ENCODE peak calls at places on chromosomes 13 and 19, in seven cellular contexts. H is mesendoderm, U is H1, O is H9, L is IMR-90, P is trophoblast cell, D is mesenchymal stem cell. W is an unnamed sample.

GRCh38 chr13:62014299-62014698 is 598.6 kb upstream of the PCDH20 start:
- DNase-seq in H (peak), U (no peak), O (no peak), L (peak), P (peak), D (peak), W (no peak)

GRCh38 chr19:10812902-10813404 is 23.1 kb downstream of the TMED1 start:
- DNase-seq in H (peak), U (no peak), O (no peak), L (peak), P (peak), D (peak), W (no peak)

GRCh38 chr19:49094505-49095482 is 9.5 kb downstream of the SNRNP70 start:
- DNase-seq in H (no peak), U (no peak), O (no peak), L (no peak), P (no peak), D (no peak), W (no peak)

GRCh38 chr13:43985437-43986051 is 105.8 kb downstream of the LACC1 start:
- DNase-seq in H (no peak), U (no peak), O (no peak), L (no peak), P (no peak), D (no peak), W (no peak)

GRCh38 chr19:45848922-45849321 is 14.0 kb downstream of the SYMPK start:
- DNase-seq in H (peak), U (no peak), O (no peak), L (no peak), P (no peak), D (peak), W (no peak)

GRCh38 chr19:55212447-55212846 is 3.1 kb upstream of the PTPRH start:
- DNase-seq in H (peak), U (no peak), O (no peak), L (no peak), P (peak), D (no peak), W (no peak)

GRCh38 chr13:66992183-66992582 is 238.0 kb downstream of the PCDH9 start:
- DNase-seq in H (no peak), U (no peak), O (no peak), L (peak), P (no peak), D (no peak), W (no peak)

GRCh38 chr13:109654341-109655205 is 131.8 kb downstream of the IRS2 start:
- DNase-seq in H (no peak), U (no peak), O (no peak), L (no peak), P (peak), D (peak), W (no peak)

GRCh38 chr19:8681345-8682021 is 17.1 kb downstream of the ACTL9 start:
- DNase-seq in H (peak), U (no peak), O (no peak), L (no peak), P (peak), D (no peak), W (no peak)

GRCh38 chr13:35530147-35530546 is 53.7 kb upstream of the MAB21L1 start:
- DNase-seq in H (no peak), U (no peak), O (no peak), L (no peak), P (no peak), D (no peak), W (no peak)

GRCh38 chr13:40550130-40550529 is 116.3 kb downstream of the FOXO1 start:
- DNase-seq in H (no peak), U (no peak), O (no peak), L (no peak), P (no peak), D (peak), W (no peak)

GRCh38 chr19:11692127-11692790 is 46.5 kb downstream of the ZNF823 start:
- DNase-seq in H (peak), U (no peak), O (no peak), L (no peak), P (peak), D (no peak), W (no peak)

GRCh38 chr19:2613507-2614295 is 88.8 kb downstream of the GNG7 start:
- DNase-seq in H (peak), U (no peak), O (peak), L (peak), P (peak), D (peak), W (no peak)

GRCh38 chr19:54253331-54254194 is 3.5 kb downstream of the LILRB5 start:
- DNase-seq in H (no peak), U (no peak), O (peak), L (no peak), P (no peak), D (no peak), W (no peak)

GRCh38 chr19:18634612-18635290 is 2.1 kb upstream of the KLHL26 start:
- DNase-seq in H (no peak), U (no peak), O (no peak), L (peak), P (no peak), D (no peak), W (no peak)

GRCh38 chr19:5340637-5341447 is at the start of gene PTPRS:
- DNase-seq in H (peak), U (peak), O (peak), L (peak), P (peak), D (peak), W (peak)

GRCh38 chr19:38417544-38418506 is 8.2 kb downstream of the RASGRP4 start:
- DNase-seq in H (peak), U (no peak), O (peak), L (no peak), P (peak), D (peak), W (peak)

GRCh38 chr19:49282184-49282583 is 42.8 kb downstream of the SLC6A16 start:
- DNase-seq in H (peak), U (no peak), O (no peak), L (no peak), P (no peak), D (no peak), W (no peak)

GRCh38 chr19:35346193-35347052 is 1.3 kb upstream of the FFAR1 start:
- DNase-seq in H (no peak), U (no peak), O (peak), L (no peak), P (no peak), D (no peak), W (no peak)

GRCh38 chr13:22012676-22013075 is 341.8 kb downstream of the FGF9 start:
- DNase-seq in H (peak), U (no peak), O (no peak), L (no peak), P (no peak), D (no peak), W (no peak)

GRCh38 chr19:3983936-3984583 is 1.2 kb downstream of the EEF2 start:
- DNase-seq in H (no peak), U (no peak), O (peak), L (peak), P (peak), D (peak), W (no peak)

GRCh38 chr19:3984584-3984907 is 717 bp downstream of the EEF2 start:
- DNase-seq in H (no peak), U (no peak), O (no peak), L (no peak), P (no peak), D (no peak), W (no peak)

GRCh38 chr19:3985643-3986259 is 488 bp upstream of the EEF2 start:
- DNase-seq in H (no peak), U (no peak), O (no peak), L (no peak), P (no peak), D (no peak), W (peak)

GRCh38 chr19:3986260-3987041 is 1.2 kb upstream of the EEF2 start:
- DNase-seq in H (no peak), U (no peak), O (peak), L (peak), P (peak), D (peak), W (peak)

GRCh38 chr19:3984908-3985642 is at the start of gene EEF2:
- DNase-seq in H (peak), U (no peak), O (peak), L (peak), P (peak), D (peak), W (peak)
- H2AK5ac ChIP-seq in H (no peak), U (peak), O (no peak), L (peak), P (peak), D (peak), W (peak)

DNA sequence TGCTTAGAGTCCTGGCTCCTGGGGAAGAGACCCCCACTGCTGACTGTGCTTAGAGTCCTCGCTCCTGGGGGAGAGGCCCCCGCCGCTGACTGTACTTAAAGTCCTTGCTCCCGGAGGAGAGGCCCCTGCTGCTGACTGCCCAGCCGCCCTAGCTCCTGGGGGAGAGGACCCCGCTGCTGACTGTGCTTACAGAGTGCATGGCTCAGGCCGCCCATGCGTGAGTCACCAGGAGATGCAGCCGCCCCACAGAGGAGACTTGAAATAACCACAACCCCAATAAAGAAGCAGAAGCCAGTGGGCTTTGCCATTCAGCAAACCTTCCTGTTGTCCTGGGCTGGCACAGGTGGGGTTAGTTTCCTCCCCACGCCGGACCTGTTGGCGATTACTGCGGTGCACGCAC is 79.2 kb upstream of the C13orf46 start:
- DNase-seq in H (no peak), U (no peak), O (no peak), L (peak), P (no peak), D (peak), W (no peak)
- H3K9ac ChIP-seq in H (no peak), U (no peak), O (no peak), L (peak), P (no peak), D (peak), W (peak)

DNA sequence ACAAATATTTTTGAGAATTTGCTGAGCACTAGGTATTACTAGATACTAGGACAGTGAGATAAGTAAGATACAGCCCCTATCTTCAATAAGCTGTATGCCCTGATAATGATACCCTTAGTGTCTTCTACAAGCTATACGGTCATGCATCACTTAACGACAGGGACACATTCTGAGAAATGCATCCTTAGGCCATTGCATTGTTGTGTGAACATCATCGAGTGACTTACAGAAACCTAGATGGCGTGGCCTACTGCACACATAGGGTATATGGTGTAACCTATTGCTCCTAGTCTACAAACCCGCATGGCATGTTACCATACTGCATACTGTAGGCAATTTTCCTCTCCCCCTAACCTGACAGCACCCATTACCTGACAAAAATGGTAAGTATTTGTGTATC is 64.9 kb downstream of the LRCH1 start:
- DNase-seq in H (no peak), U (no peak), O (no peak), L (no peak), P (peak), D (no peak), W (no peak)
- H2AK5ac ChIP-seq in H (no peak), U (no peak), O (no peak), L (no peak), P (no peak), D (peak), W (no peak)

DNA sequence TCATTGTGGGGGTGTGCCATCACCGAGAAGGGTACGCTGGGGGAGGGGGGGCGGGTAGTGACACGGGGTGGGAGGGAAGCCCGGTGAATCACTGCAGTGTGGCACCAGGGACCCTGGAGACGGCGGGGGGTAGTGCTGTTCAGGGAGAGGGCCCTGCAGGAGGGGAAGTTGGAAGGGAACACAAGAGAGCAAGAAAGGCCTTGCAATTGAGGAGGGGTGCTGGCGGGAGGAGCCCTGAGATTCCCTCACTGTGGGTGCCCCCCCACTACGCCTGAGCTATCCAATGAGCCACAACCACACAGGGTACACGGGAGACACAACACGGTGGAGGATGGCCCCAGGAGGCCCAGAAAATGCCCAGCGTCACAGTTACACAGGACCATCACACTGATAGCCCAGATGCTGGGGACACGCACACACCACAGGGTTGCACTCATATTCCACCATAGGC is 516 bp upstream of the ATP1A3 start:
- DNase-seq in H (no peak), U (no peak), O (no peak), L (no peak), P (no peak), D (no peak), W (no peak)
- H3K9ac ChIP-seq in H (no peak), U (no peak), O (no peak), L (no peak), P (no peak), D (no peak), W (no peak)

DNA sequence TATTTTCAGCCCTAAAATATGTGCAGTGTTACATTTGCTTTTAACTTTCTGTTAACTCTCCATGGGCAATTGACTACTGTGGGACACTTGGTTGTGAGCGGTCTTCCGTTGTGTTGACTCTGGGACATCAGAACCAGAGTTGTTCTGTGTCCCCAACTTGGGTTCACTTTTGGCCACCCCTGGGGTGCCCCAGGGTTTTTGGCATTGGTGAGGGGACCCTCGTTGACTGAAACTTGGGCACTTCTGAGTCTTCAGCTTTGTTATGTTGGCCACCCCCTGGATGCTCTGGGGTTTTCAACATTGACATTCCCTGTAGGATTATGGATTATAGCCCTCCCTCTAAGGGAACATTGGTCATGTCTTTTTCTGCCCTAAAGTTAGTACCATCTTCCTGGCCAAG is 57.1 kb downstream of the OR10H4 start:
- DNase-seq in H (no peak), U (no peak), O (no peak), L (no peak), P (no peak), D (no peak), W (no peak)
- H2AK5ac ChIP-seq in H (no peak), U (no peak), O (no peak), L (no peak), P (no peak), D (no peak), W (no peak)

GRCh38 chr13:113861433-113862030 is 2.3 kb downstream of the GAS6 start:
- DNase-seq in H (peak), U (no peak), O (peak), L (no peak), P (no peak), D (no peak), W (no peak)
- H3K9ac ChIP-seq in H (no peak), U (no peak), O (no peak), L (peak), P (no peak), D (no peak), W (no peak)

GRCh38 chr13:31530883-31531282 is 208.4 kb upstream of the RXFP2 start:
- DNase-seq in H (no peak), U (no peak), O (no peak), L (no peak), P (no peak), D (no peak), W (no peak)

GRCh38 chr13:31528176-31528575 is 211.2 kb upstream of the RXFP2 start:
- DNase-seq in H (no peak), U (no peak), O (no peak), L (no peak), P (no peak), D (no peak), W (no peak)

GRCh38 chr13:31528758-31529157 is 210.6 kb upstream of the RXFP2 start:
- DNase-seq in H (no peak), U (no peak), O (no peak), L (no peak), P (no peak), D (no peak), W (no peak)
- H2AK5ac ChIP-seq in H (no peak), U (no peak), O (no peak), L (no peak), P (no peak), D (no peak), W (no peak)

GRCh38 chr13:77386046-77386445 is 59.2 kb upstream of the MYCBP2 start:
- DNase-seq in H (no peak), U (no peak), O (no peak), L (no peak), P (no peak), D (no peak), W (no peak)

GRCh38 chr13:77388944-77389616 is 62.2 kb upstream of the MYCBP2 start:
- DNase-seq in H (no peak), U (no peak), O (no peak), L (no peak), P (no peak), D (no peak), W (no peak)

GRCh38 chr13:77387607-77388200 is 60.8 kb upstream of the MYCBP2 start:
- DNase-seq in H (no peak), U (no peak), O (no peak), L (no peak), P (no peak), D (no peak), W (no peak)

GRCh38 chr13:77384999-77385398 is 58.1 kb upstream of the MYCBP2 start:
- DNase-seq in H (no peak), U (no peak), O (no peak), L (no peak), P (peak), D (no peak), W (no peak)

GRCh38 chr13:77386880-77387606 is 60.1 kb upstream of the MYCBP2 start:
- DNase-seq in H (no peak), U (no peak), O (no peak), L (peak), P (peak), D (peak), W (no peak)
- H3K9ac ChIP-seq in H (no peak), U (no peak), O (no peak), L (no peak), P (no peak), D (no peak), W (no peak)

W was measured in neuronal stem cell.